ENCODE peak calls at places on chromosomes 6 and 20, in seven cellular contexts. G, N, M, F, V, E and J are unnamed samples.
A peak's percentile ranks its signal among the peaks of the same experiment; 100 is the strongest.

GRCh38 chr20:4625687-4626086 is 96.0 kb upstream of the PRND start:
- DNase-seq in F (no peak), G (no peak), N (no peak), E (no peak), V (no peak), M (no peak), J (no peak)

GRCh38 chr6:170223718-170224693 is 66.9 kb downstream of the DLL1 start:
- DNase-seq in F (no peak), V (no peak), M (no peak), E (no peak), N (no peak), G (no peak), J (no peak)

GRCh38 chr20:64212750-64213149 is 42.8 kb upstream of the PCMTD2 start:
- DNase-seq in N (no peak), G (no peak), V (no peak), F (no peak), E (no peak), M (no peak), J (no peak)

GRCh38 chr6:101110814-101111213 is 229.7 kb upstream of the ASCC3 start:
- DNase-seq in F (no peak), N (no peak), G (no peak), M (no peak), E (no peak), V (no peak), J (no peak)

GRCh38 chr6:28719275-28719940 is 193.7 kb downstream of the GPX5 start:
- DNase-seq in E (no peak), N (no peak), F (no peak), V (peak; percentile 41), M (no peak), G (no peak), J (peak; percentile 60)

GRCh38 chr6:109687271-109687721 is 3.7 kb downstream of the AK9 start:
- DNase-seq in N (no peak), G (no peak), V (peak; percentile 29), M (no peak), F (no peak), E (no peak), J (peak; percentile 31)

GRCh38 chr6:147058786-147059434 is 145.3 kb upstream of the STXBP5 start:
- DNase-seq in V (no peak), M (no peak), N (no peak), F (no peak), E (no peak), G (no peak), J (no peak)

GRCh38 chr6:35905841-35906498 is 14.9 kb downstream of the SRPK1 start:
- DNase-seq in G (no peak), E (no peak), F (no peak), M (no peak), N (no peak), V (no peak), J (no peak)

GRCh38 chr6:167089243-167090142 is 33.4 kb upstream of the CCR6 start:
- DNase-seq in N (no peak), G (no peak), F (no peak), V (no peak), E (no peak), M (no peak), J (no peak)

GRCh38 chr6:164612731-164613130 is 696.7 kb downstream of the C6orf118 start:
- DNase-seq in V (no peak), E (no peak), N (no peak), G (no peak), F (no peak), M (peak; percentile 2), J (no peak)

GRCh38 chr6:39453236-39453635 is 130.7 kb upstream of the KCNK16 start:
- DNase-seq in F (no peak), M (no peak), V (no peak), N (no peak), G (no peak), E (no peak), J (no peak)

GRCh38 chr20:32019156-32019510 is 8.9 kb downstream of the CCM2L start:
- DNase-seq in F (no peak), N (no peak), V (no peak), M (no peak), E (peak; percentile 68), G (no peak), J (peak; percentile 61)

GRCh38 chr6:167702241-167702827 is 124.4 kb upstream of the AFDN start:
- DNase-seq in F (no peak), E (peak; percentile 36), M (no peak), G (no peak), N (no peak), V (no peak), J (no peak)

GRCh38 chr6:3390698-3391097 is 66.2 kb downstream of the SLC22A23 start:
- DNase-seq in G (no peak), N (no peak), M (peak; percentile 20), F (no peak), E (peak; percentile 25), V (no peak), J (peak; percentile 19)

GRCh38 chr20:1469925-1470571 is 3.4 kb upstream of the NSFL1C start:
- DNase-seq in G (peak; percentile 53), M (peak; percentile 39), N (peak; percentile 65), V (peak; percentile 43), F (no peak), E (peak; percentile 93), J (peak; percentile 92)

GRCh38 chr20:3238616-3239025 is 369 bp downstream of the SLC4A11 start:
- DNase-seq in E (peak; percentile 61), N (no peak), M (no peak), G (no peak), V (peak; percentile 60), F (peak; percentile 25), J (peak; percentile 42)

GRCh38 chr20:25221592-25222460 is 26.1 kb upstream of the PYGB start:
- DNase-seq in N (no peak), V (no peak), M (no peak), E (no peak), F (no peak), G (no peak), J (no peak)

GRCh38 chr20:16100767-16101166 is 472.5 kb downstream of the KIF16B start:
- DNase-seq in F (no peak), G (no peak), V (no peak), E (no peak), M (no peak), N (no peak), J (no peak)

GRCh38 chr6:135535989-135536414 is 38.5 kb upstream of the AHI1 start:
- DNase-seq in N (peak; percentile 10), F (no peak), V (no peak), E (peak; percentile 23), G (peak; percentile 49), M (peak; percentile 59), J (peak; percentile 8)

GRCh38 chr6:158538741-158539140 is 21.1 kb upstream of the TMEM181 start:
- DNase-seq in N (no peak), F (no peak), V (no peak), M (no peak), G (no peak), E (no peak), J (no peak)

GRCh38 chr6:31407699-31408098 is 4.3 kb downstream of the MICA start:
- DNase-seq in G (no peak), F (no peak), V (no peak), M (peak; percentile 15), N (no peak), E (peak; percentile 23), J (no peak)

GRCh38 chr20:52420805-52421204 is 229.2 kb upstream of the ZFP64 start:
- DNase-seq in V (no peak), G (no peak), F (no peak), N (no peak), M (no peak), E (no peak), J (no peak)

GRCh38 chr20:3971145-3971544 is 44.2 kb downstream of the RNF24 start:
- DNase-seq in N (no peak), G (no peak), F (no peak), M (no peak), E (no peak), V (no peak), J (no peak)

GRCh38 chr6:79719248-79719975 is 88.3 kb downstream of the SH3BGRL2 start:
- DNase-seq in N (no peak), M (no peak), G (no peak), E (no peak), V (no peak), F (no peak), J (peak; percentile 10)

GRCh38 chr6:13613029-13613594 is 2.0 kb upstream of the NOL7 start:
- DNase-seq in G (no peak), E (no peak), V (no peak), N (no peak), M (no peak), F (no peak), J (no peak)

GRCh38 chr20:59010321-59010994 is 3.4 kb upstream of the CTSZ start:
- DNase-seq in E (peak; percentile 61), M (no peak), N (no peak), V (no peak), F (no peak), G (no peak), J (no peak)

GRCh38 chr20:21450572-21450971 is 53.2 kb upstream of the NKX2-4 start:
- DNase-seq in E (no peak), V (no peak), N (no peak), F (no peak), G (no peak), M (no peak), J (no peak)

GRCh38 chr20:31693987-31694661 is 28.5 kb downstream of the BCL2L1 start:
- DNase-seq in F (no peak), E (peak; percentile 14), M (no peak), V (no peak), N (peak; percentile 74), G (peak; percentile 36), J (no peak)

GRCh38 chr6:168133186-168133585 is 54.2 kb upstream of the FRMD1 start:
- DNase-seq in G (no peak), E (no peak), V (no peak), F (no peak), N (no peak), M (no peak), J (no peak)

GRCh38 chr6:145633981-145634627 is 101.2 kb downstream of the EPM2A start:
- DNase-seq in E (peak; percentile 61), V (peak; percentile 91), M (peak; percentile 81), N (peak; percentile 65), G (peak; percentile 74), F (peak; percentile 71), J (peak; percentile 79)

GRCh38 chr20:51119914-51120313 is 97.0 kb upstream of the KCNG1 start:
- DNase-seq in M (no peak), E (no peak), N (no peak), V (no peak), F (no peak), G (no peak), J (no peak)

GRCh38 chr20:50582591-50583234 is 72.5 kb downstream of the PTPN1 start:
- DNase-seq in G (no peak), N (no peak), V (no peak), F (no peak), M (no peak), E (no peak), J (no peak)